ENCODE peak calls at places on chromosomes 4 and X, in four cellular contexts. D, E, L and W are unnamed samples.

GRCh38 chrX:8849945-8850344 is 48.8 kb upstream of the FAM9A start:
- DNase-seq in D (no peak), E (no peak), L (no peak), W (no peak)

GRCh38 chrX:19776753-19777152 is 110.6 kb downstream of the SH3KBP1 start:
- DNase-seq in D (peak), E (no peak), L (no peak), W (no peak)

GRCh38 chrX:53247928-53248327 is 22.9 kb upstream of the KDM5C start:
- DNase-seq in D (no peak), E (no peak), L (no peak), W (no peak)

GRCh38 chr4:145497199-145498149 is 15.8 kb downstream of the SMAD1 start:
- DNase-seq in D (no peak), E (no peak), L (no peak), W (no peak)

GRCh38 chrX:132815643-132816042 is 142.8 kb downstream of the HS6ST2 start:
- DNase-seq in D (no peak), E (no peak), L (no peak), W (no peak)

GRCh38 chr4:165368114-165368513 is 10.7 kb upstream of the CPE start:
- DNase-seq in D (no peak), E (no peak), L (no peak), W (no peak)

GRCh38 chrX:49172280-49172780 is 632 bp downstream of the PLP2 start:
- DNase-seq in D (peak), E (no peak), L (peak), W (no peak)

GRCh38 chr4:88753658-88754431 is 56.2 kb upstream of the NAP1L5 start:
- DNase-seq in D (no peak), E (no peak), L (no peak), W (no peak)

GRCh38 chr4:94276204-94276603 is 66.4 kb downstream of the HPGDS start:
- DNase-seq in D (no peak), E (no peak), L (no peak), W (no peak)